ENCODE peak calls at places on chromosomes 12 and 14, in seven cellular contexts. O is fibroblast of mammary gland; G is hepatic stellate cell; L is body of pancreas; D is caudate nucleus; F is stimulated activated CD8-positive, alpha-beta memory T cell treated with anti-CD3 and anti-CD28 coated beads, Interleukin-15, amount 100 ng/mL, for 4 hours; V is Jurkat, Clone E6-1. A is an unnamed sample.

GRCh38 chr14:103556976-103557758 is 5.3 kb downstream of the BAG5 start:
- DNase-seq in O (no peak), G (no peak), L (no peak), D (no peak), F (no peak), V (no peak), A (no peak)

GRCh38 chr12:127559349-127560040 is 707.5 kb upstream of the TMEM132C start:
- DNase-seq in O (peak), G (peak), L (peak), D (no peak), F (no peak), V (peak), A (peak)

GRCh38 chr12:34340534-34341361 is 318.5 kb downstream of the ALG10 start:
- DNase-seq in O (no peak), G (no peak), L (no peak), D (no peak), F (no peak), V (no peak), A (no peak)

GRCh38 chr14:95328876-95329503 is 9.3 kb upstream of the CLMN start:
- DNase-seq in O (peak), G (no peak), L (no peak), D (no peak), F (no peak), V (no peak), A (no peak)

GRCh38 chr12:66500841-66501240 is 178.0 kb downstream of the GRIP1 start:
- DNase-seq in O (no peak), G (no peak), L (no peak), D (no peak), F (no peak), V (no peak), A (no peak)

GRCh38 chr14:71321556-71322315 is 414.5 kb downstream of the PCNX1 start:
- DNase-seq in O (peak), G (peak), L (no peak), D (peak), F (no peak), V (no peak), A (no peak)

GRCh38 chr12:108793756-108794441 is 62.6 kb upstream of the CORO1C start:
- DNase-seq in O (no peak), G (no peak), L (no peak), D (peak), F (no peak), V (no peak), A (peak)

GRCh38 chr14:54773171-54774006 is 129.2 kb downstream of the GCH1 start:
- DNase-seq in O (peak), G (peak), L (peak), D (peak), F (peak), V (peak), A (peak)

GRCh38 chr14:47678157-47678556 is 2.8 kb upstream of the MDGA2 start:
- DNase-seq in O (no peak), G (no peak), L (no peak), D (no peak), F (no peak), V (no peak), A (no peak)

GRCh38 chr14:94702629-94703028 is 67.3 kb downstream of the GSC start:
- DNase-seq in O (no peak), G (no peak), L (no peak), D (no peak), F (no peak), V (no peak), A (no peak)

GRCh38 chr14:91947196-91948184 is at the start of gene FBLN5:
- DNase-seq in O (peak), G (peak), L (peak), D (no peak), F (no peak), V (no peak), A (peak)

GRCh38 chr14:104554608-104555401 is 24.8 kb upstream of the C14orf180 start:
- DNase-seq in O (no peak), G (no peak), L (peak), D (no peak), F (no peak), V (no peak), A (peak)

GRCh38 chr12:51863921-51864700 is 15.6 kb upstream of the FIGNL2 start:
- DNase-seq in O (no peak), G (no peak), L (no peak), D (peak), F (no peak), V (no peak), A (no peak)

GRCh38 chr12:54379401-54380201 is 4.9 kb downstream of the ZNF385A start:
- DNase-seq in O (peak), G (peak), L (peak), D (peak), F (peak), V (peak), A (peak)

GRCh38 chr12:79333144-79333543 is 357.6 kb downstream of the PAWR start:
- DNase-seq in O (no peak), G (no peak), L (no peak), D (no peak), F (no peak), V (no peak), A (no peak)

GRCh38 chr14:39107624-39108023 is 4.6 kb upstream of the SEC23A start:
- DNase-seq in O (peak), G (peak), L (no peak), D (no peak), F (no peak), V (peak), A (no peak)

GRCh38 chr12:53324113-53324778 is 2.8 kb upstream of the AAAS start:
- DNase-seq in O (no peak), G (no peak), L (peak), D (peak), F (no peak), V (peak), A (peak)

GRCh38 chr12:62683724-62684501 is 217.3 kb downstream of the MON2 start:
- DNase-seq in O (peak), G (no peak), L (no peak), D (peak), F (no peak), V (no peak), A (peak)

A was measured in transverse colon.